ENCODE peak calls at places on chromosomes 13 and 19, in seven cellular contexts. H is HCT116; X is thoracic aorta; R is CD8-positive, alpha-beta memory T cell; P is fibroblast of lung; M is mesendoderm; B is upper lobe of right lung. W is an unnamed sample.

GRCh38 chr13:20943519-20944012 is 41.0 kb upstream of the XPO4 start:
- DNase-seq in H (peak; percentile 76), X (peak; percentile 62), R (peak; percentile 40), P (peak; percentile 98), M (peak; percentile 86), B (peak; percentile 92), W (peak; percentile 42)

GRCh38 chr13:25415196-25415595 is 43.4 kb downstream of the ATP8A2 start:
- DNase-seq in H (no peak), X (no peak), R (no peak), P (no peak), M (no peak), B (no peak), W (no peak)

GRCh38 chr13:41608779-41609178 is 151.4 kb downstream of the RGCC start:
- DNase-seq in H (no peak), X (no peak), R (no peak), P (peak; percentile 28), M (no peak), B (no peak), W (no peak)

GRCh38 chr19:51830263-51830662 is 35.3 kb downstream of the FPR3 start:
- DNase-seq in H (no peak), X (no peak), R (no peak), P (no peak), M (peak; percentile 18), B (no peak), W (no peak)

GRCh38 chr13:112643759-112644459 is 45.9 kb upstream of the ATP11A start:
- DNase-seq in H (no peak), X (no peak), R (no peak), P (no peak), M (no peak), B (peak; percentile 91), W (no peak)

GRCh38 chr19:29800086-29800825 is 11.5 kb upstream of the CCNE1 start:
- DNase-seq in H (no peak), X (no peak), R (no peak), P (no peak), M (no peak), B (no peak), W (no peak)

GRCh38 chr19:40357655-40358054 is 9.2 kb downstream of the PLD3 start:
- DNase-seq in H (no peak), X (no peak), R (no peak), P (no peak), M (no peak), B (no peak), W (no peak)

GRCh38 chr19:14066139-14066538 is 4.3 kb upstream of the PALM3 start:
- DNase-seq in H (no peak), X (no peak), R (no peak), P (no peak), M (no peak), B (no peak), W (no peak)

GRCh38 chr19:39403331-39404312 is 3.0 kb upstream of the ZFP36 start:
- DNase-seq in H (peak; percentile 92), X (peak; percentile 97), R (peak; percentile 93), P (peak; percentile 100), M (peak; percentile 96), B (peak; percentile 99), W (peak; percentile 98)

GRCh38 chr13:76164290-76164689 is 528.2 kb downstream of the LMO7 start:
- DNase-seq in H (no peak), X (no peak), R (no peak), P (no peak), M (no peak), B (no peak), W (no peak)

GRCh38 chr13:99085139-99085845 is 107.4 kb upstream of the DOCK9 start:
- DNase-seq in H (no peak), X (no peak), R (peak; percentile 46), P (no peak), M (peak; percentile 40), B (no peak), W (no peak)

GRCh38 chr19:33174186-33174585 is 19.9 kb upstream of the LRP3 start:
- DNase-seq in H (no peak), X (no peak), R (no peak), P (no peak), M (no peak), B (no peak), W (no peak)

GRCh38 chr13:46736568-46736967 is 60.4 kb downstream of the ESD start:
- DNase-seq in H (no peak), X (no peak), R (no peak), P (no peak), M (no peak), B (no peak), W (no peak)

GRCh38 chr13:113393226-113393571 is 29.3 kb upstream of the GRTP1 start:
- DNase-seq in H (no peak), X (no peak), R (no peak), P (no peak), M (no peak), B (peak; percentile 59), W (no peak)

GRCh38 chr19:41870401-41870873 is 6.6 kb upstream of the CD79A start:
- DNase-seq in H (no peak), X (no peak), R (no peak), P (peak; percentile 21), M (no peak), B (no peak), W (no peak)

GRCh38 chr13:43113603-43114002 is 90.2 kb downstream of the DNAJC15 start:
- DNase-seq in H (no peak), X (no peak), R (no peak), P (peak; percentile 28), M (no peak), B (no peak), W (no peak)

GRCh38 chr13:113765241-113765910 is 6.3 kb downstream of the TMEM255B start:
- DNase-seq in H (no peak), X (no peak), R (no peak), P (no peak), M (peak; percentile 34), B (peak; percentile 8), W (no peak)

GRCh38 chr19:14085309-14085995 is at the start of gene C19orf67:
- DNase-seq in H (no peak), X (no peak), R (no peak), P (no peak), M (no peak), B (no peak), W (no peak)

GRCh38 chr13:101303512-101303911 is 112.8 kb downstream of the NALCN start:
- DNase-seq in H (no peak), X (no peak), R (no peak), P (no peak), M (no peak), B (no peak), W (no peak)

GRCh38 chr19:43486412-43486811 is 18.1 kb downstream of the PHLDB3 start:
- DNase-seq in H (no peak), X (no peak), R (no peak), P (no peak), M (no peak), B (no peak), W (no peak)

GRCh38 chr19:34733266-34733825 is 697 bp upstream of the ZNF181 start:
- DNase-seq in H (no peak), X (peak; percentile 26), R (no peak), P (no peak), M (peak; percentile 78), B (no peak), W (no peak)

GRCh38 chr19:39196860-39197562 is at the start of gene NCCRP1:
- DNase-seq in H (no peak), X (no peak), R (no peak), P (no peak), M (peak; percentile 26), B (no peak), W (no peak)

GRCh38 chr13:113226873-113227272 is 17.5 kb downstream of the CUL4A start:
- DNase-seq in H (no peak), X (no peak), R (no peak), P (peak; percentile 47), M (no peak), B (no peak), W (no peak)

GRCh38 chr13:41648314-41648935 is 191.1 kb downstream of the RGCC start:
- DNase-seq in H (peak; percentile 80), X (no peak), R (no peak), P (no peak), M (peak; percentile 30), B (no peak), W (no peak)

GRCh38 chr19:28960986-28961705 is 251.8 kb downstream of the UQCRFS1 start:
- DNase-seq in H (no peak), X (no peak), R (no peak), P (peak; percentile 9), M (no peak), B (no peak), W (no peak)

GRCh38 chr19:18108897-18109296 is 11.3 kb downstream of the MAST3 start:
- DNase-seq in H (no peak), X (no peak), R (no peak), P (no peak), M (no peak), B (no peak), W (no peak)

GRCh38 chr19:44611812-44612295 is 1.5 kb upstream of the IGSF23 start:
- DNase-seq in H (no peak), X (no peak), R (no peak), P (no peak), M (no peak), B (no peak), W (no peak)

GRCh38 chr19:28454083-28454482 is 758.9 kb downstream of the UQCRFS1 start:
- DNase-seq in H (no peak), X (no peak), R (no peak), P (no peak), M (peak; percentile 53), B (no peak), W (no peak)

GRCh38 chr19:12757544-12758274 is 6.1 kb downstream of the BEST2 start:
- DNase-seq in H (peak; percentile 52), X (no peak), R (peak; percentile 63), P (peak; percentile 70), M (peak; percentile 89), B (peak; percentile 86), W (peak; percentile 39)

GRCh38 chr13:33278923-33279322 is 6.6 kb downstream of the STARD13 start:
- DNase-seq in H (no peak), X (no peak), R (no peak), P (no peak), M (no peak), B (no peak), W (no peak)
- H3K4me1 ChIP-seq in H (peaks cover 8% of the 10 kb centered on the region), X (peaks cover 92% of the 10 kb centered on the region), R (no peaks in the 10 kb centered on the region), P (peaks cover 31% of the 10 kb centered on the region), M (no peaks in the 10 kb centered on the region), B (peaks cover 64% of the 10 kb centered on the region), W (no peaks in the 10 kb centered on the region)

GRCh38 chr19:4709440-4710280 is 14.0 kb downstream of the DPP9 start:
- DNase-seq in H (no peak), X (no peak), R (no peak), P (no peak), M (no peak), B (no peak), W (no peak)
- H3K27ac ChIP-seq in H (no peak overlapping the region), X (peak overlapping the region; percentile 77), R (no peak overlapping the region), P (peak overlapping the region; percentile 46), M (no peak overlapping the region), B (peak overlapping the region; percentile 30), W (no peak overlapping the region)

DNA sequence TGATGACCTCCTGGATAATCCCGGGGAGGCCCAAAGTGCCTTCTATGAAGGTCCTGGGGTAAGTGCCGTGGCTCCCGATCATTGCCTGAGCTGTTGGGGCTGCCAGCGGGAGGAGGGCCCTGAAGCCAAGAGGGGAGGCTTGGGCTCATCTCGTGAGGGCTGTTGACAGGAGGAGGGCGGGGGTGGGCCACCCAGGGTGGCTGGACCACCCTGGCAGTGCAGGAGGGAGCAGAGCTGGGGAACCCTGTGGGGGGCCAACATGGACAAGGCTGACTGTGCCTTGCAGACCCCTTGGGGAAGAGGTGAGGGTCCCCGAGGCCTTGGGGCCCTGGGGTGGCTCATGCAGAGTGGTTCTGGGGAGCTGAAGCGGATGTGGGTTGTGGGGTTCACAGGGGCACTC is 37.4 kb upstream of the EHD2 start:
- DNase-seq in H (no peak), X (no peak), R (no peak), P (no peak), M (no peak), B (no peak), W (no peak)
- H3K36me3 ChIP-seq in H (peaks cover 2% of the 10 kb centered on the region), X (peaks cover 39% of the 10 kb centered on the region), R (peaks cover 4% of the 10 kb centered on the region), P (peaks cover 11% of the 10 kb centered on the region), M (peaks cover 2% of the 10 kb centered on the region), B (peaks cover 60% of the 10 kb centered on the region), W (peaks cover 45% of the 10 kb centered on the region)

GRCh38 chr13:60727140-60727539 is 330.1 kb downstream of the TDRD3 start:
- DNase-seq in H (no peak), X (no peak), R (no peak), P (no peak), M (no peak), B (no peak), W (no peak)
- H3K4me1 ChIP-seq in H (no peaks in the 10 kb centered on the region), X (no peaks in the 10 kb centered on the region), R (no peaks in the 10 kb centered on the region), P (no peaks in the 10 kb centered on the region), M (no peaks in the 10 kb centered on the region), B (no peaks in the 10 kb centered on the region), W (no peaks in the 10 kb centered on the region)

W was measured in CD4-positive, CD25-positive, alpha-beta regulatory T cell.